ENCODE peak calls at places on chromosomes 3 and 15, in eight cellular contexts. One of them, this sample, is unnamed.

GRCh38 chr3:60514085-60514649 is 737.1 kb downstream of the FHIT start:
- DNase-seq in tibial nerve: no peak
- DNase-seq in A549: no peak
- DNase-seq in fibroblast of lung: no peak
- DNase-seq in neural progenitor cell: no peak
- DNase-seq in pancreas: no peak
- DNase-seq in CD4-positive, alpha-beta memory T cell: no peak
- DNase-seq in CD8-positive, alpha-beta memory T cell: no peak
- DNase-seq in this sample: no peak

GRCh38 chr15:74307827-74308642 is 59.4 kb downstream of the CYP11A1 start:
- DNase-seq in tibial nerve: peak; percentile 49
- DNase-seq in A549: peak; percentile 83
- DNase-seq in fibroblast of lung: peak; percentile 63
- DNase-seq in neural progenitor cell: peak; percentile 87
- DNase-seq in pancreas: peak; percentile 32
- DNase-seq in CD4-positive, alpha-beta memory T cell: no peak
- DNase-seq in CD8-positive, alpha-beta memory T cell: no peak
- DNase-seq in this sample: peak; percentile 48

GRCh38 chr3:163916596-163917560 is 1161.4 kb downstream of the SI start:
- DNase-seq in tibial nerve: no peak
- DNase-seq in A549: no peak
- DNase-seq in fibroblast of lung: no peak
- DNase-seq in neural progenitor cell: peak; percentile 14
- DNase-seq in pancreas: no peak
- DNase-seq in CD4-positive, alpha-beta memory T cell: no peak
- DNase-seq in CD8-positive, alpha-beta memory T cell: no peak
- DNase-seq in this sample: no peak

GRCh38 chr3:139202226-139202958 is 141.4 kb upstream of the MRPS22 start:
- DNase-seq in tibial nerve: no peak
- DNase-seq in A549: no peak
- DNase-seq in fibroblast of lung: no peak
- DNase-seq in neural progenitor cell: peak; percentile 74
- DNase-seq in pancreas: peak; percentile 66
- DNase-seq in CD4-positive, alpha-beta memory T cell: no peak
- DNase-seq in CD8-positive, alpha-beta memory T cell: no peak
- DNase-seq in this sample: peak; percentile 75

GRCh38 chr3:48403533-48404439 is 26.1 kb downstream of the PLXNB1 start:
- DNase-seq in tibial nerve: no peak
- DNase-seq in A549: no peak
- DNase-seq in fibroblast of lung: no peak
- DNase-seq in neural progenitor cell: no peak
- DNase-seq in pancreas: peak; percentile 2
- DNase-seq in CD4-positive, alpha-beta memory T cell: no peak
- DNase-seq in CD8-positive, alpha-beta memory T cell: no peak
- DNase-seq in this sample: no peak

GRCh38 chr3:632571-633170 is 436.1 kb downstream of the CHL1 start:
- DNase-seq in tibial nerve: peak; percentile 41
- DNase-seq in A549: peak; percentile 8
- DNase-seq in fibroblast of lung: peak; percentile 25
- DNase-seq in neural progenitor cell: peak; percentile 82
- DNase-seq in pancreas: peak; percentile 11
- DNase-seq in CD4-positive, alpha-beta memory T cell: no peak
- DNase-seq in CD8-positive, alpha-beta memory T cell: no peak
- DNase-seq in this sample: peak; percentile 57

GRCh38 chr3:66199089-66199473 is 21.7 kb upstream of the SLC25A26 start:
- DNase-seq in tibial nerve: no peak
- DNase-seq in A549: no peak
- DNase-seq in fibroblast of lung: no peak
- DNase-seq in neural progenitor cell: peak; percentile 17
- DNase-seq in pancreas: no peak
- DNase-seq in CD4-positive, alpha-beta memory T cell: no peak
- DNase-seq in CD8-positive, alpha-beta memory T cell: no peak
- DNase-seq in this sample: no peak

GRCh38 chr15:70492240-70493177 is 270.8 kb downstream of the UACA start:
- DNase-seq in tibial nerve: no peak
- DNase-seq in A549: peak; percentile 77
- DNase-seq in fibroblast of lung: peak; percentile 93
- DNase-seq in neural progenitor cell: no peak
- DNase-seq in pancreas: no peak
- DNase-seq in CD4-positive, alpha-beta memory T cell: peak; percentile 88
- DNase-seq in CD8-positive, alpha-beta memory T cell: peak; percentile 59
- DNase-seq in this sample: peak; percentile 96

GRCh38 chr15:45347033-45347432 is 31.3 kb downstream of the GATM start:
- DNase-seq in tibial nerve: no peak
- DNase-seq in A549: no peak
- DNase-seq in fibroblast of lung: no peak
- DNase-seq in neural progenitor cell: no peak
- DNase-seq in pancreas: no peak
- DNase-seq in CD4-positive, alpha-beta memory T cell: no peak
- DNase-seq in CD8-positive, alpha-beta memory T cell: no peak
- DNase-seq in this sample: no peak

GRCh38 chr15:47484119-47484518 is 233.2 kb upstream of the SEMA6D start:
- DNase-seq in tibial nerve: no peak
- DNase-seq in A549: no peak
- DNase-seq in fibroblast of lung: peak; percentile 1
- DNase-seq in neural progenitor cell: no peak
- DNase-seq in pancreas: no peak
- DNase-seq in CD4-positive, alpha-beta memory T cell: no peak
- DNase-seq in CD8-positive, alpha-beta memory T cell: no peak
- DNase-seq in this sample: peak; percentile 6

GRCh38 chr3:47022540-47023161 is 43.2 kb downstream of the NBEAL2 start:
- DNase-seq in tibial nerve: no peak
- DNase-seq in A549: no peak
- DNase-seq in fibroblast of lung: no peak
- DNase-seq in neural progenitor cell: no peak
- DNase-seq in pancreas: peak; percentile 21
- DNase-seq in CD4-positive, alpha-beta memory T cell: no peak
- DNase-seq in CD8-positive, alpha-beta memory T cell: no peak
- DNase-seq in this sample: no peak

GRCh38 chr3:154776549-154777230 is 303.4 kb upstream of the MME start:
- DNase-seq in tibial nerve: no peak
- DNase-seq in A549: no peak
- DNase-seq in fibroblast of lung: no peak
- DNase-seq in neural progenitor cell: no peak
- DNase-seq in pancreas: no peak
- DNase-seq in CD4-positive, alpha-beta memory T cell: no peak
- DNase-seq in CD8-positive, alpha-beta memory T cell: no peak
- DNase-seq in this sample: no peak

GRCh38 chr3:107235923-107236315 is 141.3 kb upstream of the CCDC54 start:
- DNase-seq in tibial nerve: peak; percentile 27
- DNase-seq in A549: peak; percentile 81
- DNase-seq in fibroblast of lung: peak; percentile 76
- DNase-seq in neural progenitor cell: peak; percentile 81
- DNase-seq in pancreas: peak; percentile 42
- DNase-seq in CD4-positive, alpha-beta memory T cell: peak; percentile 65
- DNase-seq in CD8-positive, alpha-beta memory T cell: no peak
- DNase-seq in this sample: peak; percentile 74

GRCh38 chr3:115363071-115363470 is 216.0 kb upstream of the ZBTB20 start:
- DNase-seq in tibial nerve: no peak
- DNase-seq in A549: no peak
- DNase-seq in fibroblast of lung: peak; percentile 51
- DNase-seq in neural progenitor cell: no peak
- DNase-seq in pancreas: no peak
- DNase-seq in CD4-positive, alpha-beta memory T cell: no peak
- DNase-seq in CD8-positive, alpha-beta memory T cell: no peak
- DNase-seq in this sample: no peak

GRCh38 chr3:134860141-134860540 is 65.1 kb downstream of the EPHB1 start:
- DNase-seq in tibial nerve: no peak
- DNase-seq in A549: no peak
- DNase-seq in fibroblast of lung: no peak
- DNase-seq in neural progenitor cell: no peak
- DNase-seq in pancreas: no peak
- DNase-seq in CD4-positive, alpha-beta memory T cell: no peak
- DNase-seq in CD8-positive, alpha-beta memory T cell: no peak
- DNase-seq in this sample: no peak

GRCh38 chr3:11690863-11691833 is 47.4 kb upstream of the VGLL4 start:
- DNase-seq in tibial nerve: no peak
- DNase-seq in A549: no peak
- DNase-seq in fibroblast of lung: peak; percentile 77
- DNase-seq in neural progenitor cell: peak; percentile 7
- DNase-seq in pancreas: no peak
- DNase-seq in CD4-positive, alpha-beta memory T cell: no peak
- DNase-seq in CD8-positive, alpha-beta memory T cell: no peak
- DNase-seq in this sample: no peak
- H3K4me3 ChIP-seq in tibial nerve: no peak overlapping the region
- H3K4me3 ChIP-seq in A549: no peak overlapping the region
- H3K4me3 ChIP-seq in fibroblast of lung: no peak overlapping the region
- H3K4me3 ChIP-seq in neural progenitor cell: no peak overlapping the region
- H3K4me3 ChIP-seq in pancreas: no peak overlapping the region
- H3K4me3 ChIP-seq in CD4-positive, alpha-beta memory T cell: no peak overlapping the region
- H3K4me3 ChIP-seq in CD8-positive, alpha-beta memory T cell: no peak overlapping the region
- H3K4me3 ChIP-seq in this sample: no peak overlapping the region

GRCh38 chr3:44414517-44415090 is 62.9 kb downstream of the ZNF445 start:
- DNase-seq in tibial nerve: no peak
- DNase-seq in A549: no peak
- DNase-seq in fibroblast of lung: no peak
- DNase-seq in neural progenitor cell: no peak
- DNase-seq in pancreas: no peak
- DNase-seq in CD4-positive, alpha-beta memory T cell: no peak
- DNase-seq in CD8-positive, alpha-beta memory T cell: no peak
- DNase-seq in this sample: no peak
- H3K4me3 ChIP-seq in tibial nerve: no peak overlapping the region
- H3K4me3 ChIP-seq in A549: no peak overlapping the region
- H3K4me3 ChIP-seq in fibroblast of lung: no peak overlapping the region
- H3K4me3 ChIP-seq in neural progenitor cell: no peak overlapping the region
- H3K4me3 ChIP-seq in pancreas: no peak overlapping the region
- H3K4me3 ChIP-seq in CD4-positive, alpha-beta memory T cell: no peak overlapping the region
- H3K4me3 ChIP-seq in CD8-positive, alpha-beta memory T cell: no peak overlapping the region
- H3K4me3 ChIP-seq in this sample: no peak overlapping the region

DNA sequence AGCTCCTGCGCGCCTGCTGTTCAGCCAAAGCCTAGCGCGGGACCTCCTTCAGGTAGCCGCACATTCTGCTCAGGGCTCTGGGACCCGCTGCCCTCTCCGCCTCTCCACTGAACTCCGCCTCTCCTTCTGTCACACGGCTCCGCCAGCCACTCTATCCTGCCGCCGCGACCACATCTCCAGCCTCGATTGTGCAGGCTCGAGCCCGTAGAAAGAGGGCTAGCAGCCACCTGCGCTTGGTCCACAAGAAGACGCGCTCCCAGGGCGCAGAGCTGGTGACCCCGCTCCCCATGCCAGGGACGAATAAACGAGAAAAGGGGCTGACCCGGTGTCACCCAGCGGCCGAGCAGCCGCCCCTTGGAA is 1.1 kb upstream of the VIPR1 start:
- DNase-seq in tibial nerve: no peak
- DNase-seq in A549: no peak
- DNase-seq in fibroblast of lung: no peak
- DNase-seq in neural progenitor cell: peak; percentile 64
- DNase-seq in pancreas: no peak
- DNase-seq in CD4-positive, alpha-beta memory T cell: no peak
- DNase-seq in CD8-positive, alpha-beta memory T cell: no peak
- DNase-seq in this sample: no peak
- H3K4me3 ChIP-seq in tibial nerve: peak overlapping the region; percentile 33
- H3K4me3 ChIP-seq in A549: no peak overlapping the region
- H3K4me3 ChIP-seq in fibroblast of lung: no peak overlapping the region
- H3K4me3 ChIP-seq in neural progenitor cell: peak overlapping the region; percentile 74
- H3K4me3 ChIP-seq in pancreas: peak overlapping the region; percentile 40
- H3K4me3 ChIP-seq in CD4-positive, alpha-beta memory T cell: peak overlapping the region; percentile 70
- H3K4me3 ChIP-seq in CD8-positive, alpha-beta memory T cell: peak overlapping the region; percentile 95
- H3K4me3 ChIP-seq in this sample: no peak overlapping the region

GRCh38 chr15:36885709-36886108 is 214.6 kb downstream of the MEIS2 start:
- DNase-seq in tibial nerve: no peak
- DNase-seq in A549: no peak
- DNase-seq in fibroblast of lung: peak; percentile 14
- DNase-seq in neural progenitor cell: no peak
- DNase-seq in pancreas: no peak
- DNase-seq in CD4-positive, alpha-beta memory T cell: no peak
- DNase-seq in CD8-positive, alpha-beta memory T cell: no peak
- DNase-seq in this sample: no peak

GRCh38 chr15:36884404-36885335 is 215.7 kb downstream of the MEIS2 start:
- DNase-seq in tibial nerve: no peak
- DNase-seq in A549: no peak
- DNase-seq in fibroblast of lung: peak; percentile 27
- DNase-seq in neural progenitor cell: peak; percentile 47
- DNase-seq in pancreas: no peak
- DNase-seq in CD4-positive, alpha-beta memory T cell: no peak
- DNase-seq in CD8-positive, alpha-beta memory T cell: no peak
- DNase-seq in this sample: no peak

GRCh38 chr15:36888018-36888992 is 212.0 kb downstream of the MEIS2 start:
- DNase-seq in tibial nerve: no peak
- DNase-seq in A549: no peak
- DNase-seq in fibroblast of lung: peak; percentile 71
- DNase-seq in neural progenitor cell: peak; percentile 56
- DNase-seq in pancreas: no peak
- DNase-seq in CD4-positive, alpha-beta memory T cell: no peak
- DNase-seq in CD8-positive, alpha-beta memory T cell: no peak
- DNase-seq in this sample: no peak

GRCh38 chr15:36886135-36887011 is 214.0 kb downstream of the MEIS2 start:
- DNase-seq in tibial nerve: no peak
- DNase-seq in A549: no peak
- DNase-seq in fibroblast of lung: peak; percentile 31
- DNase-seq in neural progenitor cell: peak; percentile 27
- DNase-seq in pancreas: no peak
- DNase-seq in CD4-positive, alpha-beta memory T cell: no peak
- DNase-seq in CD8-positive, alpha-beta memory T cell: no peak
- DNase-seq in this sample: no peak

GRCh38 chr15:36887214-36888017 is 212.9 kb downstream of the MEIS2 start:
- DNase-seq in tibial nerve: no peak
- DNase-seq in A549: no peak
- DNase-seq in fibroblast of lung: peak; percentile 73
- DNase-seq in neural progenitor cell: peak; percentile 66
- DNase-seq in pancreas: no peak
- DNase-seq in CD4-positive, alpha-beta memory T cell: no peak
- DNase-seq in CD8-positive, alpha-beta memory T cell: no peak
- DNase-seq in this sample: no peak
- H3K4me3 ChIP-seq in tibial nerve: no peak overlapping the region
- H3K4me3 ChIP-seq in A549: peak overlapping the region; percentile 40
- H3K4me3 ChIP-seq in fibroblast of lung: peak overlapping the region; percentile 47
- H3K4me3 ChIP-seq in neural progenitor cell: peak overlapping the region; percentile 34
- H3K4me3 ChIP-seq in pancreas: peak overlapping the region; percentile 39
- H3K4me3 ChIP-seq in CD4-positive, alpha-beta memory T cell: no peak overlapping the region
- H3K4me3 ChIP-seq in CD8-positive, alpha-beta memory T cell: no peak overlapping the region
- H3K4me3 ChIP-seq in this sample: no peak overlapping the region